ENCODE peak calls at places on chromosomes 11 and 22, in eight cellular contexts. U is endothelial cell of umbilical vein, H is ovary, Q is transverse colon, L is A549, X is GM12878, I is IMR-90, T is HCT116. F is an unnamed sample.

GRCh38 chr22:17266261-17266971 is 47.2 kb upstream of the ADA2 start:
- DNase-seq in U (no peak), H (no peak), Q (peak), L (no peak), X (no peak), I (no peak), T (no peak), F (no peak)

GRCh38 chr22:19291218-19291579 is 320 bp downstream of the CLTCL1 start:
- DNase-seq in U (no peak), H (peak), Q (peak), L (no peak), X (no peak), I (no peak), T (no peak), F (peak)

GRCh38 chr11:119375629-119376196 is 5.8 kb downstream of the USP2 start:
- DNase-seq in U (no peak), H (peak), Q (peak), L (no peak), X (no peak), I (peak), T (no peak), F (peak)

GRCh38 chr11:123166095-123166559 is 28.9 kb downstream of the CLMP start:
- DNase-seq in U (no peak), H (peak), Q (peak), L (no peak), X (no peak), I (peak), T (no peak), F (no peak)

GRCh38 chr22:40322061-40322460 is 24.2 kb upstream of the ADSL start:
- DNase-seq in U (no peak), H (no peak), Q (no peak), L (no peak), X (no peak), I (peak), T (no peak), F (no peak)

GRCh38 chr22:50704510-50705218 is 32.0 kb downstream of the SHANK3 start:
- DNase-seq in U (no peak), H (no peak), Q (no peak), L (no peak), X (no peak), I (no peak), T (no peak), F (no peak)

GRCh38 chr11:114291847-114292680 is 4.1 kb upstream of the NNMT start:
- DNase-seq in U (peak), H (no peak), Q (no peak), L (no peak), X (no peak), I (peak), T (no peak), F (no peak)

GRCh38 chr11:73958521-73959141 is 7.8 kb downstream of the DNAJB13 start:
- DNase-seq in U (no peak), H (no peak), Q (no peak), L (no peak), X (no peak), I (no peak), T (no peak), F (no peak)

GRCh38 chr11:108035690-108036089 is 27.0 kb downstream of the CUL5 start:
- DNase-seq in U (no peak), H (no peak), Q (no peak), L (no peak), X (no peak), I (peak), T (no peak), F (no peak)

GRCh38 chr11:63837719-63838118 is 1.2 kb upstream of the MARK2 start:
- DNase-seq in U (peak), H (peak), Q (peak), L (no peak), X (no peak), I (no peak), T (no peak), F (no peak)

GRCh38 chr11:125517116-125517804 is 21.2 kb upstream of the FEZ1 start:
- DNase-seq in U (peak), H (peak), Q (no peak), L (no peak), X (no peak), I (peak), T (no peak), F (no peak)

GRCh38 chr11:120182790-120183491 is 27.9 kb upstream of the OAF start:
- DNase-seq in U (no peak), H (peak), Q (peak), L (no peak), X (no peak), I (no peak), T (no peak), F (peak)

GRCh38 chr11:65502274-65502851 is 3.5 kb downstream of the MALAT1 start:
- DNase-seq in U (peak), H (no peak), Q (no peak), L (no peak), X (no peak), I (peak), T (no peak), F (no peak)

GRCh38 chr11:22192642-22193347 is at the start of gene ANO5:
- DNase-seq in U (peak), H (peak), Q (peak), L (peak), X (no peak), I (no peak), T (no peak), F (peak)

GRCh38 chr11:1121343-1122331 is 36.1 kb upstream of the MUC5AC start:
- DNase-seq in U (no peak), H (no peak), Q (peak), L (peak), X (no peak), I (peak), T (no peak), F (no peak)

GRCh38 chr11:77252555-77253270 is 48.8 kb downstream of the GDPD4 start:
- DNase-seq in U (no peak), H (no peak), Q (peak), L (no peak), X (no peak), I (no peak), T (no peak), F (no peak)

GRCh38 chr11:129348813-129349212 is 26.8 kb upstream of the BARX2 start:
- DNase-seq in U (no peak), H (no peak), Q (no peak), L (no peak), X (no peak), I (no peak), T (no peak), F (no peak)

GRCh38 chr11:116773203-116774112 is 671 bp upstream of the BUD13 start:
- DNase-seq in U (peak), H (no peak), Q (no peak), L (no peak), X (no peak), I (peak), T (no peak), F (no peak)

DNA sequence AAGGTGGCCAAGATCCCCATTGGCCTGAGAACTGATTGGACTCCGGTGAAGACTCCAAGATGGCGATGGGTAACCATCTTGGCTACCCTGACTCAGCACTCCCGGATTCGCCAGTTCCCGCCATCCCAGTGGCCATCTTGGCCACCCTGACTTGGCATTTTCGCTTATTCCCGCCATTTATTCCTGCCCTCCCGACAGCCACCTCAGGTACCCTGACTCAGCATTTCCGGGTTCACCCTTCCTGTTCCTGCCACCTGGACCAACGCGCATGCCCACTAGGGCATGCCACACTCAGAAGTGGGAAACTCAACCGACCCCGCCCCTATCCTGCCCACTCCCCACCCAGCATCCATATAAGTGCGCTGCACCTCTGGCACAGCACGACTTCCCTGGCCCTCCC is 7.8 kb downstream of the OR8K5 start:
- DNase-seq in U (no peak), H (no peak), Q (no peak), L (no peak), X (no peak), I (no peak), T (no peak), F (no peak)
- TF ChIP-seq POLR2A in U (no peak), H (no peak), Q (no peak), L (no peak), X (no peak), I (no peak), T (no peak), F (no peak)

GRCh38 chr11:111983187-111983986 is 41.8 kb upstream of the DLAT start:
- DNase-seq in U (peak), H (no peak), Q (peak), L (no peak), X (no peak), I (peak), T (no peak), F (no peak)

GRCh38 chr11:111981270-111981669 is 43.9 kb upstream of the DLAT start:
- DNase-seq in U (no peak), H (no peak), Q (no peak), L (no peak), X (no peak), I (no peak), T (no peak), F (no peak)

GRCh38 chr11:111980062-111980461 is 42.9 kb downstream of the DIXDC1 start:
- DNase-seq in U (no peak), H (no peak), Q (no peak), L (no peak), X (no peak), I (no peak), T (no peak), F (no peak)

GRCh38 chr11:111982532-111983186 is 42.5 kb upstream of the DLAT start:
- DNase-seq in U (no peak), H (no peak), Q (no peak), L (no peak), X (no peak), I (no peak), T (no peak), F (no peak)

GRCh38 chr11:111982019-111982464 is 43.2 kb upstream of the DLAT start:
- DNase-seq in U (peak), H (peak), Q (peak), L (peak), X (peak), I (peak), T (peak), F (no peak)
- H3K4me3 ChIP-seq in U (no peak), H (no peak), Q (peak), L (no peak), X (no peak), I (no peak), T (no peak), F (no peak)

DNA sequence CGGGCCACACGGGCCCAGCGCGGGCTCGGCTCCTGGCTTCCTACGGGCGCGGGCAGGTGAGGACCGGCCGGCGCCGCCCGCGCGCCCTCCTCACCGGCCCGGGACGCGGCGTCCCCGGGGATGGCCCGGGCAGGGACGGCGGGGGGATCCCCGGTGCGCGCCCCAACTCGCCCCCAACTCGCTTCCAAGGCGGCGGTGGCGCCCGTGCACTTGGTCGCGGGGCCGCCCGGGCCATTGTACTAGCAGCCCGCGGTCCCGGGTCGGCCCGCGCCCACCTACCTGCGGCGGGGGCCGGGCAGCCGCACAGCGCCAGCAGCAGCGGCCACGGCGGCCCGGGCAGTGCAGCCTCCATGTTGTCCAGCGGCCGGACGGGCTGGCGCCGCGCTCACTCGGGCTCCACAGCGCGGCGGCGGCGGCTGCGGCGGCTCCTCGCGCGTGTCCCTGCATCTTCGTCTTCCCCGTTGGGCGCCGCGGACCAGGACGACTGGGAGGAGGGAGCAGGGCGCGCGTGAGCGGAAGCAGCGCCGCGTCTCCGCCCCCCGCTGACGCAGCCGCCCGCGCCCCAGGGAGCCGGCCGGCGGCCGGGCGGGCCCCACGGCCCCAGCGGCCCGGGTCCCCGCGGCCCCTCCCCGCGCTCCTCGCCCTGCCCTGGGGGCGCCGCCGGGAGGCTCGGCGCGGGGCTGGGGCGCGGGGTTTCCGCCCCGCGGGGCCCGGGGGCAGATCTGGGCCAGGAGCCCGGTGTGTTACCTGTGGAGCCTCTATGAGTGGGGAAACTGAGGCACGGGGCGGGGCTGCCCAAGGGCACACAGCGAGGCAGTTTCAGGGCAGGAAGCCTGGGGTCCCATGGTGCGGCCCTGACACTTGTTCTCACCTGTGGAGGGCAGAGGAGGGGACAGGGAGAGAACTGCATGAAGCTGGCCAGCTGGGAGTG is 159.3 kb upstream of the GRK3 start:
- DNase-seq in U (no peak), H (peak), Q (peak), L (peak), X (no peak), I (peak), T (no peak), F (peak)
- TF ChIP-seq POLR2A in U (peak), H (peak), Q (peak), L (peak), X (peak), I (peak), T (no peak), F (no peak)

DNA sequence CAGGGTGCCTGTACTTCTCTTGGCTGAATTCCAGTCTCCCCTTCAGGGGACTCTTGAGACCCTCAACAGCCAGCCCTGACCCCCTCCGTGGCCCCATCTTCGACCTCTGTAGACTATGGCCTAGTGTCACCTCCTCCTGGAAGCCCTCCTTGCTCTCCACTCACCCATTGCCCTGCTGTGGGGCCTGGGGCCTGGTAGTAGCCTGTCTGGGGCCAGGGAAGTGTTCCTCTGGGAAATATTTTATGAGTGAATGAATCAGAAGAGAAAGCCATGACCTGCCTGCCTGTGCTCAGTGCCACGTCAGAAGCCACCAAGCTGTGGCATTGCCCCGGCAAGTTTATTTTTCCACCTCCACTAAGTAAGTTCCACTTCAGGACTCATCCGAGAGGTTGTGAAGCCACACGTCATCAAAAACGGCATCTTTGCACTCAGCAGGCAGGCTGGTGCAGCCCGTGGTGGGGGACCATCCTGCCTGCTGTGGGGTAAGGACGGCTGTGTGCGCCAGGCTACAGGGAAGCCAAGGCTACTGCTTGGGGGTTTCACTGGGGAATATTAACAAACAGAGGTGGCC is 59.6 kb upstream of the PPARA start:
- DNase-seq in U (no peak), H (no peak), Q (no peak), L (no peak), X (no peak), I (peak), T (no peak), F (peak)
- H3K4me3 ChIP-seq in U (no peak), H (no peak), Q (no peak), L (no peak), X (no peak), I (no peak), T (no peak), F (no peak)

DNA sequence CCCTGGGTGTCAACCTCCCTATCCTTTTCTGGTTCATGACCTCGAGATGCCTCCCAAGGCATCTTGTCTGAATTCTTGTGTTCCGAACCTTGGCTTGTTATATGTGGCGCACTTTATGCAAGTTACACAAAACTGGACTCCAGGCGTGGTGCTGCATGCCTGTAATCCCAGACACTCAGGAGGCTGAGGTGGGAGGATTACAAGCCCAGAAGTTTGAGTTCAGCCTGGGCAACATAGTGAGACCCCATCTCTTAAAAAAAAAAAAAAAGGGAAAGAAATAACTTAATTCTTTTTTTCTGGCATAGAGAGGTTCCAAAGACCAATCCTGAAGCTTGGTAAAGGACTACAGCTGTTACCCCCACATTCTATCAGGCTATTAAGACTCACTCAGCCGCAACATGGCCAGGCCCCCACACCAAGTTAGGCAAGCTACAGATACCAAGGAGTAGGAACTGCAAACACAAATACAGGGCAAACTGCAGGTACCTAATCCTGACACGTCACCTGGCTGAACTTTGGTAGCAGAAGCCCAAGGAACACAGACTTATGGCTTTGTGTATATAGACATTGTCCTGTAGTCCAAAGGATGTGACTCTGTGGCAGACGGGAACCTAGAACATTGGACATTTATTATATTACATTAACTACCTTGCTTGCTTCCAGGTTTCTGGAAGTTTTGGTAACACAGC is 1.3 kb downstream of the C11orf24 start:
- DNase-seq in U (no peak), H (no peak), Q (peak), L (no peak), X (no peak), I (no peak), T (no peak), F (no peak)
- TF ChIP-seq POLR2A in U (no peak), H (no peak), Q (peak), L (no peak), X (no peak), I (no peak), T (no peak), F (no peak)

GRCh38 chr22:38270091-38270972 is 2.5 kb downstream of the TMEM184B start:
- DNase-seq in U (no peak), H (no peak), Q (no peak), L (no peak), X (no peak), I (peak), T (no peak), F (no peak)
- H3K4me3 ChIP-seq in U (no peak), H (no peak), Q (no peak), L (no peak), X (no peak), I (no peak), T (no peak), F (no peak)

GRCh38 chr11:47177846-47178245 is 1.2 kb upstream of the ARFGAP2 start:
- DNase-seq in U (no peak), H (peak), Q (no peak), L (no peak), X (no peak), I (no peak), T (no peak), F (no peak)

GRCh38 chr11:47175746-47176327 is 842 bp downstream of the ARFGAP2 start:
- DNase-seq in U (no peak), H (no peak), Q (no peak), L (no peak), X (no peak), I (no peak), T (no peak), F (no peak)

GRCh38 chr11:47178305-47178704 is 1.6 kb upstream of the ARFGAP2 start:
- DNase-seq in U (no peak), H (no peak), Q (no peak), L (no peak), X (no peak), I (no peak), T (no peak), F (no peak)

GRCh38 chr11:47177229-47177845 is 658 bp upstream of the ARFGAP2 start:
- DNase-seq in U (peak), H (peak), Q (peak), L (peak), X (peak), I (peak), T (peak), F (no peak)

DNA sequence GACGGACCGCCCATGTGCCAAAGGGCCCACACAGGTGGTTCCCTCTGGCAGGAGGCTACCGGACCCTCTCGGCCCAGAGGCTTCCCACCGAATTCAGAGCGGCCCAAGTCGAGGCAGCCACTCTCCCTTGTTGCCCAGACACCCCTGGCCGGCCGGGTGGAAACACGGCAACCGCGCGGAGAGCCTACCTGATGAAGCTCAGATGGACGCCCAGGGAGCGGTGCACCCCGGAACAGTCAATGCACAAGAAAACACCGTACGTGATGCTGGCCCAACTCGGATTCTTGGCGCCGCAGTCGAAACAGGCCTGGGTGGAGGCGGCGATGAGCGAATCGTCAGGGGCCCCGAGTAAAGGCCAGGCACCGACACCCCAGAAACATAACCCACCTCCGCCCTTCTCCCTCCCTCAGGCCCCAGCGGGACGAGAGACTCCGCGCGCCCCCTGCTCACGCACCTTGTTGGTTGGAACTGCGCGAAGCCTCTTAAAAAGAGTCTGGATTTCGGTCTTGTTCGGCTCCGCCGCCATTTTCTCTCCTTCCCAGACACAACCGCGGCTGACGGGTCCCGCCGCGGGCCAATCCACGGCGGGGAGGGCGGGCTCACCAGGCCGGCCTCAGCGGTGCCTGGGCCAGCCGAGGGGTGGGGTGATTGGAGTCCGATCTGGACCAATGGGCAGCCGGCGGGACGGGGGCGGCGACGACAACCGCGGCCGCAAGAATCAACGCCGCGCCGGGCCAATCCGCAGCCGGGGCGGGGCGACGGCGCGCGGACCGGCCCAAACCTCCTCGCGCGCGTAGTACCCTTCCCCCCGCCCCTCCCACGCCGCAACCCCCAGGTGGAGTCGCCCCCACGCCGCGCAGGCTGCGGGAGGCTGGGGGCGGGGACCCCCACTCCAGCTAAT is at the start of gene ARFGAP2:
- DNase-seq in U (peak), H (peak), Q (peak), L (peak), X (peak), I (peak), T (peak), F (peak)
- TF ChIP-seq POLR2A in U (peak), H (peak), Q (no peak), L (peak), X (peak), I (peak), T (no peak), F (no peak)